ENCODE peak calls at places on chromosomes 4 and X, in seven cellular contexts. I is neural progenitor cell, N is endodermal cell, B is cardiac fibroblast, X is OCI-LY7, H is epithelial cell of proximal tubule, F is heart right ventricle. M is an unnamed sample.

GRCh38 chr4:15233626-15234025 is 194.2 kb upstream of the C1QTNF7 start:
- DNase-seq in I (no peak), F (no peak), H (no peak), N (no peak), X (no peak), B (peak), M (no peak)

GRCh38 chrX:105999294-105999693 is 39.2 kb downstream of the SERPINA7 start:
- DNase-seq in B (no peak), N (no peak), I (no peak), F (no peak), H (no peak), X (no peak), M (no peak)

GRCh38 chrX:25154168-25154567 is 138.4 kb upstream of the ARX start:
- DNase-seq in I (no peak), B (no peak), F (no peak), X (no peak), H (no peak), N (no peak), M (no peak)

GRCh38 chrX:9466115-9466495 is 1.2 kb downstream of the TBL1X start:
- DNase-seq in N (peak), X (peak), I (peak), F (peak), B (peak), H (no peak), M (no peak)

GRCh38 chrX:53362439-53362838 is 60.0 kb downstream of the SMC1A start:
- DNase-seq in B (no peak), H (no peak), X (no peak), F (no peak), N (no peak), I (no peak), M (no peak)

GRCh38 chrX:53918697-53919096 is 125.6 kb downstream of the PHF8 start:
- DNase-seq in I (no peak), F (no peak), X (no peak), B (no peak), H (no peak), N (no peak), M (no peak)

GRCh38 chr4:81845761-81846160 is 374.1 kb upstream of the RASGEF1B start:
- DNase-seq in H (no peak), X (no peak), I (no peak), F (no peak), N (no peak), B (no peak), M (no peak)

GRCh38 chr4:4640692-4641091 is 98.8 kb upstream of the STX18 start:
- DNase-seq in B (no peak), H (no peak), X (no peak), I (peak), N (peak), F (no peak), M (no peak)

GRCh38 chrX:83008415-83008814 is 499.7 kb upstream of the POU3F4 start:
- DNase-seq in B (peak), I (no peak), N (no peak), X (peak), F (no peak), H (no peak), M (no peak)

GRCh38 chr4:88014506-88014905 is 7.1 kb downstream of the PKD2 start:
- DNase-seq in F (no peak), X (no peak), I (no peak), H (no peak), N (no peak), B (no peak), M (no peak)

GRCh38 chr4:1939664-1940509 is 68.7 kb downstream of the NSD2 start:
- DNase-seq in H (peak), I (no peak), X (no peak), B (peak), F (no peak), N (no peak), M (peak)

GRCh38 chr4:157838366-157838765 is 334.5 kb downstream of the GASK1B start:
- DNase-seq in B (no peak), I (no peak), F (no peak), H (no peak), X (no peak), N (no peak), M (no peak)

GRCh38 chrX:121260568-121261240 is 213.3 kb downstream of the GLUD2 start:
- DNase-seq in H (no peak), N (no peak), B (no peak), I (peak), F (no peak), X (no peak), M (no peak)

GRCh38 chr4:75179510-75179909 is 246.6 kb downstream of the PARM1 start:
- DNase-seq in B (no peak), X (no peak), F (no peak), H (no peak), N (no peak), I (no peak), M (no peak)

GRCh38 chr4:108465886-108466491 is 154.4 kb upstream of the RPL34 start:
- DNase-seq in I (no peak), X (no peak), N (no peak), F (no peak), B (no peak), H (no peak), M (peak)

GRCh38 chr4:109548655-109549054 is 11.4 kb upstream of the MCUB start:
- DNase-seq in H (peak), I (no peak), F (no peak), X (no peak), N (no peak), B (peak), M (peak)

GRCh38 chrX:9555354-9555753 is 90.5 kb downstream of the TBL1X start:
- DNase-seq in X (no peak), B (peak), F (no peak), I (no peak), H (no peak), N (no peak), M (no peak)

GRCh38 chr4:161121451-161121850 is 1042.3 kb downstream of the FSTL5 start:
- DNase-seq in X (no peak), N (no peak), I (no peak), F (no peak), H (no peak), B (no peak), M (no peak)

GRCh38 chrX:108557594-108557993 is 118.0 kb downstream of the COL4A5 start:
- DNase-seq in X (no peak), F (no peak), N (no peak), B (no peak), I (no peak), H (no peak), M (no peak)

GRCh38 chr4:57109847-57110634 is at the start of gene IGFBP7:
- DNase-seq in X (no peak), I (peak), H (no peak), N (peak), F (peak), B (peak), M (peak)

DNA sequence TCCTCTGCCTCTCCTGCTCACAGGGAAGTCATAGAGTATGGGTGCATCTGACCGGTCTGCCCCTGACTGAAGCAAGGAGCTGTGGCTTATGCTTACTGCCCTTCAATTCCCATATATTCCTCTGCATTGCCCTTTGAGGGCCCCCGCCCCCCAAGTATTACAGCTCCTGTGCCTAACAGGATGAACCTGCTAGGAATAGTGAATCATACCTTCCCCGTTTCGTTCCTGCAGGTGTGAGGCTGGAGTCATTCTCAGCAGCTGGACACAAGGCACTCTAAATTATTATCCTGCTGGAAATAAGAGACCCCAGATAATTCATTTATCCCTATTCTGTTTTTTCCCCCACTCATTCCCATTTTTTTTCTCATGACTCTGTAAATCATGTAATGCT is 2.4 kb downstream of the KIT start:
- DNase-seq in F (no peak), B (no peak), X (no peak), H (no peak), I (no peak), N (no peak), M (no peak)
- H3K4me3 ChIP-seq in F (peak), B (no peak), X (no peak), H (no peak), I (no peak), N (peak), M (no peak)

GRCh38 chrX:107107459-107107858 is 11.2 kb downstream of the RBM41 start:
- DNase-seq in B (peak), F (no peak), I (no peak), N (no peak), X (no peak), H (no peak), M (no peak)

GRCh38 chrX:107102980-107103379 is 15.6 kb downstream of the RBM41 start:
- DNase-seq in X (no peak), B (peak), N (no peak), I (no peak), H (no peak), F (no peak), M (peak)
- TF ChIP-seq CTCF in X (peak), B (no peak), N (no peak), I (peak), H (peak), F (no peak), M (peak)

GRCh38 chr4:163400911-163401310 is 57.2 kb downstream of the NPY5R start:
- DNase-seq in I (no peak), X (no peak), B (no peak), N (no peak), F (no peak), H (no peak), M (no peak)

GRCh38 chr4:163404080-163404479 is 60.4 kb downstream of the NPY5R start:
- DNase-seq in H (no peak), F (no peak), X (no peak), N (no peak), B (no peak), I (peak), M (no peak)

GRCh38 chr4:163404570-163404969 is 60.9 kb downstream of the NPY5R start:
- DNase-seq in F (no peak), X (no peak), H (no peak), N (no peak), B (peak), I (no peak), M (peak)
- H3K4me3 ChIP-seq in F (peak), X (no peak), H (peak), N (peak), B (no peak), I (no peak), M (no peak)

GRCh38 chr4:19707876-19708275 is 543.8 kb upstream of the SLIT2 start:
- DNase-seq in N (no peak), B (peak), I (no peak), H (no peak), F (no peak), X (no peak), M (no peak)
- TF ChIP-seq CTCF in N (no peak), B (no peak), I (no peak), H (no peak), F (no peak), X (no peak), M (no peak)

GRCh38 chr4:3041192-3042142 is 32.9 kb downstream of the HTT-AS start:
- DNase-seq in H (no peak), X (peak), B (peak), F (peak), N (peak), I (no peak), M (peak)

GRCh38 chr4:3043272-3044020 is 30.9 kb downstream of the HTT-AS start:
- DNase-seq in N (no peak), F (no peak), X (no peak), B (no peak), H (no peak), I (no peak), M (no peak)

GRCh38 chr4:3039706-3040366 is 34.5 kb downstream of the HTT-AS start:
- DNase-seq in I (no peak), N (no peak), X (no peak), B (no peak), F (no peak), H (no peak), M (no peak)

GRCh38 chr4:3040447-3041191 is 33.7 kb downstream of the HTT-AS start:
- DNase-seq in H (no peak), N (no peak), B (no peak), I (no peak), F (no peak), X (no peak), M (no peak)

DNA sequence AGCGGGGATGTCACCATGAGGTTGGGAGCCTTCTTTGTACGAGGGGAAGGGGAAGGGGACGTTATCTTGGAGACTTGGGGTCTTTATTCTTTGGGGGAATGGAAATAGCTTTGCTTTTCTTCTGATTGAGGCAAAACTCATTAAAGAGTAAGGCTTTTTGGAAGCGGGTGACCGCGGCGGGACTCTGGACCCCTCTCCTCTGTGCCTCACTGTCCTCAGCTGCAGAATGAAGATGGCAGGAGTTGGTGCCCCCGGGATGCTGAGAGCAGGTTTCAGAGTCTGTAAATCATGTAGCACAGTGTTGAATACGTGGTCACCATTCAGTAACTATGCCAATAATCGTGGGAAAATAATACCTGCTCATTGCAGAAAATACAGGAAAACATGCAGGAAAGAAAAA is 32.1 kb downstream of the HTT-AS start:
- DNase-seq in X (no peak), I (no peak), N (no peak), H (no peak), B (no peak), F (no peak), M (no peak)
- H3K4me3 ChIP-seq in X (peak), I (no peak), N (no peak), H (peak), B (peak), F (peak), M (peak)